ENCODE peak calls at places on chromosome 21, in six cellular contexts. D is A549, N is suprapubic skin, V is IMR-90, B is H54, P is adrenal gland. Y is an unnamed sample.

GRCh38 chr21:17578162-17578561 is 34.5 kb downstream of the BTG3 start:
- DNase-seq in D (no peak), N (no peak), V (no peak), B (no peak), P (no peak), Y (no peak)

GRCh38 chr21:42684109-42684916 is 30.9 kb downstream of the PDE9A start:
- DNase-seq in D (no peak), N (no peak), V (no peak), B (no peak), P (no peak), Y (no peak)

GRCh38 chr21:38979271-38980196 is 173.8 kb downstream of the ETS2 start:
- DNase-seq in D (no peak), N (no peak), V (peak), B (no peak), P (no peak), Y (no peak)

GRCh38 chr21:39451332-39452206 is at the start of gene SH3BGR:
- DNase-seq in D (no peak), N (no peak), V (no peak), B (no peak), P (no peak), Y (peak)

GRCh38 chr21:41369105-41369914 is 7.5 kb downstream of the MX2 start:
- DNase-seq in D (no peak), N (peak), V (no peak), B (no peak), P (no peak), Y (peak)

GRCh38 chr21:42225571-42226155 is 6.7 kb downstream of the ABCG1 start:
- DNase-seq in D (no peak), N (peak), V (no peak), B (no peak), P (no peak), Y (no peak)

GRCh38 chr21:38985423-38986378 is 180.0 kb downstream of the ETS2 start:
- DNase-seq in D (no peak), N (peak), V (peak), B (peak), P (peak), Y (peak)

GRCh38 chr21:31509108-31510017 is 150.1 kb upstream of the SOD1 start:
- DNase-seq in D (peak), N (no peak), V (no peak), B (peak), P (no peak), Y (no peak)

GRCh38 chr21:39020751-39021474 is 162.3 kb downstream of the PSMG1 start:
- DNase-seq in D (peak), N (no peak), V (peak), B (peak), P (peak), Y (no peak)

GRCh38 chr21:29072873-29073221 is 601 bp downstream of the CCT8 start:
- DNase-seq in D (peak), N (no peak), V (peak), B (no peak), P (no peak), Y (no peak)

GRCh38 chr21:29074007-29074376 is 544 bp upstream of the CCT8 start:
- DNase-seq in D (no peak), N (no peak), V (no peak), B (peak), P (no peak), Y (no peak)

GRCh38 chr21:29074783-29075182 is 1.3 kb upstream of the CCT8 start:
- DNase-seq in D (no peak), N (no peak), V (no peak), B (no peak), P (no peak), Y (no peak)

GRCh38 chr21:29075706-29076447 is 2.4 kb upstream of the CCT8 start:
- DNase-seq in D (no peak), N (no peak), V (peak), B (peak), P (no peak), Y (no peak)

DNA sequence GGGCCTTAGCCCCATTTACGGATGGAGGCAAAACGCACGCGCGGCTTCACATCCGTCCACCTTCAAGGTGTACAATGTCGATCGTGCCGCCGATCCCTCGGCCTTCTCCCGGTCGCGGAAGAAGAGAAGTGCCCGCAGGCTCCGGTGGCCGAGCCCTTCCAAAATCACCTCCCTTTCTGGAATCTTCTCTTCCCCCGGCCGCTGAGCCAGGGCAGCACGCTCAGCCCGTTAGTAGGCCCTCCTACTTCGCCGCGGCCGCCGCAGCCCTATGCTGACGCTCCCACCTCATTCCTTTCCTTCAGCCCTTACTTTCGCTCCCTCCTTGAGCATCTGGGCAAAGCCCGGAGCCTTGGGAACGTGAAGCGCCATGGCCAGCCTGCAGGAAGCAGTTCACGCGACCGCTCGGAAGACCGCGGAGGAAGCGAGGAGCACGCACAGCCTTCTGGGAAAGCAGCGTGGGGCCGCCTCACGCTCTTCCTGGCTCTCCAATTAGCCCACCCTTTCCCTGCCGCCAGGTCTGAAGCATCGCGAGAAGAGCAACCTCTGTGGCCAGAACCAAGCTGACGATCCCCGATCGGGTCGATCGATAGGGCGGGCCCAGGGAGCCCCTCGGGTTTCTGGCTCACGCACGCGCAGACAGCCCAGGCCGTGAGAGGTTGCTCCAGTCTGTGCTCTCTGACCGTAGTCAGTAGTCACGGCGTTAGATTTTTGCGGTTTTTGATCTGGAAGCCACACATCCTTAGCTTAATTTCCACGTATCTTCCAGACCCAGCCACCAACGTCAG is at the start of gene CCT8:
- DNase-seq in D (peak), N (peak), V (peak), B (peak), P (peak), Y (peak)
- TF ChIP-seq POLR2A in D (peak), N (peak), V (peak), B (peak), P (peak), Y (no peak)

GRCh38 chr21:33424214-33424613 is 21.0 kb downstream of the IFNGR2 start:
- DNase-seq in D (no peak), N (no peak), V (no peak), B (no peak), P (no peak), Y (no peak)
- TF ChIP-seq POLR2A in D (no peak), N (no peak), V (no peak), B (no peak), P (no peak), Y (no peak)

GRCh38 chr21:33488936-33489335 is 2.6 kb downstream of the DNAJC28 start:
- DNase-seq in D (no peak), N (no peak), V (no peak), B (no peak), P (no peak), Y (no peak)

GRCh38 chr21:33492571-33492970 is 1.1 kb upstream of the DNAJC28 start:
- DNase-seq in D (no peak), N (no peak), V (peak), B (no peak), P (no peak), Y (no peak)

GRCh38 chr21:33490991-33491372 is 534 bp downstream of the DNAJC28 start:
- DNase-seq in D (no peak), N (no peak), V (no peak), B (no peak), P (no peak), Y (no peak)

GRCh38 chr21:33487996-33488395 is 3.5 kb downstream of the DNAJC28 start:
- DNase-seq in D (no peak), N (no peak), V (no peak), B (no peak), P (no peak), Y (no peak)

DNA sequence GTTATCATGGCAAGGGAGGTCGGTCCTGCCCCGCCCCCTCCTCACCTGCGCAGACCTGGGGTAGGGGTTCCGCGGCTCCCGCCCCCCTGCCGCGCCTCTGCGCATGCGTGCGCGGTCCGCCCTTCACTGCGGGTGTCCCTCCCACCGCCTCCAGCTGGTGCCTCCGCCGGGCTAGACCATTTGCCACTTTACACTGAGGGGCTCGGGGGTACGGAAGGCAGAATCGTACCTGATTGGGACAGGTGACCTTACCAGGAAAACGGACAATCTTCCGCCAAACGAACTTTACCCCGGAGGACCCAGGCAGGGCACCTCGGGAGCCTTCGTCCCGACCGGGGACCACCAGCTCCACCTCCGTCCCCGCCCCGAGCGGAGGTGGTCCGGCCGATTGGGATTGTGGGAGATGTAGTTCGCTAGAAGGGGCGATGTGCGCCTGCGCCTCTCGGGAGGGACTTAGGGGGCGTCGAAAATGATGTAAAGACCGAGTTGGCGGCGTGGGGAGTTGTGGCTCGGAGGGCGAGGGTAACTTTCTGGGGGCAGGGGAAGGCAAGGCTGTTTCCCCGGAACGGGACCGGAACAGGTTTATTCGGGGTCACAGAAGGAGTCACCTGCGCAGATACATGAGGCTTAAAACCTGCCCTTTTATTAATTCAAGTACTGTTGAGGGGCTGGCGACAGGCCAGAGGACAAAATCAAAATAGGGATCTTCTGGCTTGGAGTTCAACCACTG is at the start of gene DNAJC28:
- DNase-seq in D (peak), N (peak), V (peak), B (peak), P (peak), Y (peak)
- TF ChIP-seq POLR2A in D (peak), N (no peak), V (no peak), B (peak), P (peak), Y (no peak)

GRCh38 chr21:43728467-43729390 is 9.8 kb downstream of the PDXK start:
- DNase-seq in D (peak), N (peak), V (peak), B (peak), P (peak), Y (peak)
- TF ChIP-seq POLR2A in D (no peak), N (no peak), V (peak), B (peak), P (peak), Y (peak)

GRCh38 chr21:16181024-16181423 is 451.2 kb downstream of the USP25 start:
- DNase-seq in D (no peak), N (no peak), V (no peak), B (no peak), P (peak), Y (no peak)
- TF ChIP-seq POLR2A in D (no peak), N (no peak), V (no peak), B (no peak), P (no peak), Y (no peak)

GRCh38 chr21:45134677-45135076 is 60.3 kb downstream of the ADARB1 start:
- DNase-seq in D (no peak), N (no peak), V (no peak), B (no peak), P (no peak), Y (no peak)

GRCh38 chr21:45130324-45130774 is 56.0 kb downstream of the ADARB1 start:
- DNase-seq in D (no peak), N (no peak), V (peak), B (peak), P (peak), Y (no peak)

GRCh38 chr21:45135122-45135521 is 60.7 kb downstream of the ADARB1 start:
- DNase-seq in D (no peak), N (no peak), V (no peak), B (no peak), P (no peak), Y (no peak)

GRCh38 chr21:45131537-45131999 is 57.2 kb downstream of the ADARB1 start:
- DNase-seq in D (no peak), N (no peak), V (no peak), B (no peak), P (no peak), Y (no peak)

DNA sequence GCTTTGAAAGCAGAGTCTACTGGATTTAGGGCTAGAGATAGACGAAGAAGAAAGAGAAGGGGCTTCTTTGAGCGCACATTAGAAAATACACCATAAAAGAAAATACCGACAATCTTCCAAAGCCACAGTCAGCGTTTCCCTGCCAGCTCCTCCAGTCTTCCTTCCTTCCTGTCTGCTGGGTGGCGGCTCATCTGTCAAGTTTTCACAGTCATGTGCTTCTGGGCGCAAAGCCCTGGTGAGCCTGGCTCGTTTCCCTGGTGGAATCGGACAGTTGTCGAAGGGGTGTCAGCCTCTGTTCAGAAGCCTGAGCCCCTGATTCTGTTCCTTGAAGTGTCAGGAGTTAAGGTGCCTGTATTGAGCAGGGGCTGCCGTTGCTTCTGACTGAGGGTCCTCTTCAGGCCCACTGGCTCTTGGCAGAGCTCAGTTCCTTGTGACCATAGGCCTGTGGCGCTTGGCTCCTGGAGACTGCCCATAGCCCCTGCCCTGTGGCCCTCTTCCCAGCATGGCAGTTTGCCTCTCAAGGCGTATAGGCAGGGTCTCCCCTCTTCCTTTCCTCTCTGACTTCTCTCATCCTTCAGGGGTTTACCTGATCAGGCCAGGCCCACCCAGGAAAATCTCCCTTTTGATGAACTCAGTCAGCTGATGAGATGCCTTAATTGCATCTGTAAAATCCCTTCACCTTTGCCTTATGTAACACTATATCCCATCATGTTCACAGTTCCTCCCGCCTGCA is 58.6 kb downstream of the ADARB1 start:
- DNase-seq in D (no peak), N (no peak), V (no peak), B (no peak), P (no peak), Y (peak)
- TF ChIP-seq POLR2A in D (no peak), N (no peak), V (no peak), B (no peak), P (no peak), Y (no peak)

GRCh38 chr21:36976882-36977651 is 10.6 kb upstream of the HLCS start:
- DNase-seq in D (peak), N (no peak), V (peak), B (no peak), P (peak), Y (peak)
- TF ChIP-seq POLR2A in D (no peak), N (no peak), V (no peak), B (no peak), P (no peak), Y (no peak)

GRCh38 chr21:36965720-36966065 is 776 bp downstream of the HLCS start:
- DNase-seq in D (no peak), N (no peak), V (no peak), B (no peak), P (no peak), Y (no peak)

GRCh38 chr21:36966846-36967657 is 583 bp upstream of the HLCS start:
- DNase-seq in D (no peak), N (no peak), V (no peak), B (no peak), P (peak), Y (no peak)

GRCh38 chr21:36964832-36965719 is 1.4 kb downstream of the HLCS start:
- DNase-seq in D (no peak), N (no peak), V (no peak), B (no peak), P (no peak), Y (no peak)

GRCh38 chr21:36964398-36964797 is 2.1 kb downstream of the HLCS start:
- DNase-seq in D (no peak), N (no peak), V (no peak), B (no peak), P (no peak), Y (no peak)

DNA sequence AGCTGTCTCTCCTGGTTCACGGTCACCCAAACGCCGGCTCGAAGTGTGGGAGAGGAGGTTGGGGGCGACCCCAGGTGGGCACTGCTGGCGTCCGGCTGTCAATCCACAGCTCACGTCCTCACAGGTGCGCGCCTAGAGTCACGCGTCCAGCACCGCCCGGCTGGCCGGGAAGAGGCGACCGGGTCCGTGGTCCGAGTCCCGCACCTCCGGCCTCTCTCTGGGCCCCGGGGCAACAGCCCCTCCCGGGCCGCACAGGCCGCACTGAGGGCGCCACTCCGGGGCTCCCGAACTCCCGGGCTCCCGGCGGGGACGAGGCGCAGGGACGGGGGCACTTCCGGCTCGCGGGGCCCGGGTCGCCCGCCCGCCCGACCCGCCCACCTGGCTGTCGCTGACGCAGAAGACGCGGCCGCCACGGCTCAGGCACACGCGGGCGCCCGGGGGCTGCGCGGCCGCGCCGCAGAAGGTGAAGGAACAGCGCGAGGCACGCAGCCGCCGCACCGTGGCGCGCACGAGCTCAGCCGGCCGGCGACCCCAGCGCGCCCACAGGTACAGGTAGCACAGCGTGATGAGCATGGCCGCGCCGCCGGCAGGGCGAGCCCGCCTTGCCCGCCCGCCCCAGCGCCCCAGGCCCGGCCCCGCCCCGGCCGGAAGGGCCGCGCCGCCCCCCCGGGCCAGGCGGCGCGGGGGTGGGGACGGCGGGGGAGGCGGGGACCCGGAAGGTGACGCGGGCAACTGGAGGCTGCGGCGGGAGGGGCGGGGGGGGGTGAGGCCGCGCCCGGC is at the start of gene HLCS:
- DNase-seq in D (peak), N (peak), V (peak), B (peak), P (peak), Y (peak)
- TF ChIP-seq POLR2A in D (peak), N (no peak), V (peak), B (peak), P (peak), Y (no peak)

GRCh38 chr21:15947707-15948106 is 217.9 kb downstream of the USP25 start:
- DNase-seq in D (no peak), N (no peak), V (no peak), B (no peak), P (no peak), Y (no peak)

GRCh38 chr21:15943009-15943666 is 213.4 kb downstream of the USP25 start:
- DNase-seq in D (peak), N (no peak), V (peak), B (no peak), P (no peak), Y (no peak)
- TF ChIP-seq POLR2A in D (no peak), N (no peak), V (no peak), B (no peak), P (no peak), Y (no peak)